ENCODE peak calls at places on chromosomes 3 and 15, in eight cellular contexts. M is AG04450; W is astrocyte of the cerebellum; L is mesenchymal stem cell; J is CD8-positive, alpha-beta T cell; S is A549; Q is MM.1S; C is naive thymus-derived CD4-positive, alpha-beta T cell. V is an unnamed sample.

GRCh38 chr3:102512734-102513518 is 78.1 kb downstream of the ZPLD1 start:
- DNase-seq in W (no peak), C (no peak), L (peak; percentile 32), Q (no peak), M (no peak), J (no peak), S (no peak), V (no peak)

GRCh38 chr3:106208979-106209378 is 340.2 kb upstream of the CBLB start:
- DNase-seq in W (peak; percentile 19), C (peak; percentile 32), M (no peak), S (no peak), Q (no peak), L (no peak), J (peak; percentile 5), V (no peak)

GRCh38 chr3:72447059-72447946 is 400.9 kb downstream of the SHQ1 start:
- DNase-seq in Q (peak; percentile 90), W (peak; percentile 68), S (peak; percentile 66), M (peak; percentile 47), J (peak; percentile 95), L (peak; percentile 86), C (peak; percentile 95), V (peak; percentile 95)

GRCh38 chr3:173411288-173412064 is 13.9 kb downstream of the NLGN1 start:
- DNase-seq in S (no peak), W (peak; percentile 34), L (peak; percentile 70), J (no peak), C (no peak), M (no peak), Q (peak; percentile 33), V (no peak)

GRCh38 chr3:108292465-108292864 is 3.9 kb upstream of the HHLA2 start:
- DNase-seq in M (no peak), L (no peak), S (no peak), Q (no peak), J (no peak), C (no peak), W (no peak), V (no peak)

GRCh38 chr15:49815937-49816336 is 195.1 kb downstream of the DTWD1 start:
- DNase-seq in W (peak; percentile 93), J (no peak), S (no peak), L (peak; percentile 76), M (no peak), C (no peak), Q (peak; percentile 58), V (peak; percentile 36)

GRCh38 chr3:23889401-23889800 is 27.4 kb downstream of the NKIRAS1 start:
- DNase-seq in W (no peak), Q (no peak), M (no peak), J (no peak), S (no peak), C (no peak), L (no peak), V (no peak)

GRCh38 chr3:172465281-172465680 is 17.0 kb upstream of the GHSR start:
- DNase-seq in L (no peak), W (no peak), C (no peak), Q (no peak), S (no peak), M (no peak), J (no peak), V (no peak)

GRCh38 chr15:48862705-48863104 is 15.2 kb upstream of the EID1 start:
- DNase-seq in C (no peak), S (no peak), J (no peak), W (no peak), Q (peak; percentile 34), M (no peak), L (no peak), V (peak; percentile 47)

GRCh38 chr3:172315401-172316091 is 132.7 kb downstream of the GHSR start:
- DNase-seq in S (peak; percentile 21), C (no peak), W (no peak), Q (peak; percentile 72), L (peak; percentile 95), M (peak; percentile 53), J (no peak), V (no peak)

GRCh38 chr3:82000773-82001172 is 239.3 kb upstream of the GBE1 start:
- DNase-seq in M (no peak), J (no peak), S (no peak), W (peak; percentile 15), Q (peak; percentile 17), C (no peak), L (no peak), V (peak; percentile 42)

GRCh38 chr3:186619787-186620212 is 6.9 kb downstream of the AHSG start:
- DNase-seq in C (no peak), S (no peak), W (no peak), L (no peak), M (no peak), Q (no peak), J (no peak), V (no peak)

GRCh38 chr3:196471551-196471950 is 32.0 kb downstream of the RNF168 start:
- DNase-seq in M (no peak), C (no peak), W (no peak), Q (no peak), L (peak; percentile 7), J (no peak), S (no peak), V (no peak)

GRCh38 chr15:69046781-69047180 is 32.3 kb downstream of the NOX5 start:
- DNase-seq in M (no peak), S (no peak), W (no peak), J (no peak), L (no peak), Q (no peak), C (no peak), V (no peak)

GRCh38 chr15:26970712-26971210 is at the start of gene GABRG3:
- DNase-seq in Q (no peak), J (no peak), S (peak; percentile 32), M (no peak), C (no peak), W (no peak), L (no peak), V (no peak)

GRCh38 chr3:88362428-88362827 is 212.7 kb downstream of the C3orf38 start:
- DNase-seq in Q (no peak), C (no peak), S (no peak), L (no peak), M (no peak), W (no peak), J (no peak), V (no peak)

GRCh38 chr3:67415504-67415903 is 238.9 kb downstream of the SUCLG2 start:
- DNase-seq in L (no peak), C (no peak), M (peak; percentile 18), J (no peak), W (peak; percentile 8), S (no peak), Q (no peak), V (no peak)

GRCh38 chr3:5144316-5144994 is 22.4 kb downstream of the ARL8B start:
- DNase-seq in S (no peak), L (no peak), Q (no peak), J (no peak), C (no peak), M (no peak), W (no peak), V (no peak)

GRCh38 chr15:47839233-47839867 is 122.0 kb downstream of the SEMA6D start:
- DNase-seq in S (no peak), Q (no peak), J (no peak), M (no peak), C (no peak), W (no peak), L (no peak), V (no peak)

GRCh38 chr3:72086051-72086711 is 301.2 kb upstream of the PROK2 start:
- DNase-seq in W (no peak), S (no peak), L (peak; percentile 50), Q (no peak), J (no peak), M (no peak), C (no peak), V (no peak)

GRCh38 chr15:99467338-99467720 is 98.5 kb upstream of the MEF2A start:
- DNase-seq in S (no peak), L (no peak), J (no peak), M (no peak), C (no peak), W (no peak), Q (no peak), V (no peak)

GRCh38 chr15:40163657-40164416 is 3.0 kb downstream of the BUB1B start:
- DNase-seq in S (no peak), C (no peak), L (no peak), M (no peak), Q (no peak), J (no peak), W (no peak), V (peak; percentile 70)

GRCh38 chr15:40160689-40161688 is at the start of gene BUB1B:
- DNase-seq in J (peak; percentile 90), W (peak; percentile 86), C (peak; percentile 94), L (peak; percentile 91), M (peak; percentile 72), Q (peak; percentile 98), S (peak; percentile 90), V (peak; percentile 95)

GRCh38 chr15:40160021-40160420 is 848 bp upstream of the BUB1B start:
- DNase-seq in W (no peak), J (no peak), Q (no peak), C (no peak), M (no peak), S (no peak), L (no peak), V (no peak)

GRCh38 chr15:40162552-40162951 is 1.7 kb downstream of the BUB1B start:
- DNase-seq in C (no peak), Q (no peak), M (no peak), J (no peak), L (no peak), W (no peak), S (no peak), V (no peak)

GRCh38 chr15:40161693-40162401 is 978 bp downstream of the BUB1B start:
- DNase-seq in M (no peak), W (no peak), C (no peak), J (no peak), S (no peak), Q (peak; percentile 29), L (peak; percentile 11), V (no peak)
- H3K4me3 ChIP-seq in M (peak overlapping the region; percentile 99), W (peak overlapping the region; percentile 86), C (peak overlapping the region; percentile 80), J (no peak overlapping the region), S (peak overlapping the region; percentile 69), Q (peak overlapping the region; percentile 90), L (no peak overlapping the region), V (peak overlapping the region; percentile 60)

DNA sequence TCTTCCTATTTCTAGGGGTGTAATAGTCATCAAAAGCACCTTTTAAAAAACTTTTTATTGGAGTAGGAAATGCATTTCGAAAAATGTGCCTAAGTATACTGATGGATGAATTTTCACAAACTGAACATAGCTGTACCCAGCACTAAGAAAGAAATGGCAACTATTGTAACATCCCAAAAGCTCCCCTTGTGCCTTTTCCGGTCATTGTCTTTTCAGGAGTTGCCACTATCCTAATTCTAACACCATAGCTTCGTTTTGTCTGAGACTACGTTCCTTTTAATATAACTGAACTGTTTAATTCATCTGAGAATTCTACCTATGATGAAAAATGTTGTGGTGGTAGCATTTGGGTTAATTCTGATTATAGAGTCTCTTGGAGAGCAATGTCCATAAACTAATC is 1.9 kb downstream of the TIMMDC1 start:
- DNase-seq in M (no peak), W (no peak), L (no peak), J (no peak), Q (no peak), C (no peak), S (no peak), V (no peak)
- H3K4me3 ChIP-seq in M (no peak overlapping the region), W (no peak overlapping the region), L (no peak overlapping the region), J (no peak overlapping the region), Q (no peak overlapping the region), C (no peak overlapping the region), S (no peak overlapping the region), V (peak overlapping the region; percentile 96)

GRCh38 chr3:9400626-9401025 is 3.2 kb downstream of the SETD5 start:
- DNase-seq in J (no peak), M (no peak), L (peak; percentile 30), W (no peak), Q (no peak), S (no peak), C (no peak), V (no peak)
- H3K4me3 ChIP-seq in J (no peak overlapping the region), M (peak overlapping the region; percentile 97), L (no peak overlapping the region), W (peak overlapping the region; percentile 20), Q (peak overlapping the region; percentile 0), S (peak overlapping the region; percentile 84), C (no peak overlapping the region), V (peak overlapping the region; percentile 92)

GRCh38 chr3:194352631-194353290 is 1.6 kb upstream of the CPN2 start:
- DNase-seq in S (no peak), M (no peak), W (no peak), L (no peak), C (no peak), J (no peak), Q (no peak), V (no peak)
- H3K4me3 ChIP-seq in S (no peak overlapping the region), M (no peak overlapping the region), W (no peak overlapping the region), L (no peak overlapping the region), C (no peak overlapping the region), J (no peak overlapping the region), Q (no peak overlapping the region), V (no peak overlapping the region)

V was measured in GM12865.